ENCODE peak calls at places on chromosomes 12 and 14, in nine cellular contexts. Z, M, K, C, X, J, O, A and D are unnamed samples.

GRCh38 chr12:30969006-30969405 is 42.5 kb downstream of the TSPAN11 start:
- DNase-seq in Z (no peak), M (no peak), K (no peak), C (no peak), X (no peak), J (no peak), O (no peak), A (no peak), D (no peak)

GRCh38 chr12:67449591-67450052 is 180.5 kb downstream of the CAND1 start:
- DNase-seq in Z (no peak), M (no peak), K (no peak), C (no peak), X (no peak), J (no peak), O (no peak), A (no peak), D (no peak)

GRCh38 chr14:86057018-86057667 is 527.2 kb downstream of the FLRT2 start:
- DNase-seq in Z (no peak), M (no peak), K (peak), C (no peak), X (peak), J (peak), O (peak), A (no peak), D (peak)

GRCh38 chr14:77131871-77132486 is 9.6 kb downstream of the ZDHHC22 start:
- DNase-seq in Z (no peak), M (no peak), K (no peak), C (no peak), X (no peak), J (no peak), O (no peak), A (no peak), D (no peak)

GRCh38 chr12:52203126-52203921 is 11.5 kb upstream of the KRT80 start:
- DNase-seq in Z (peak), M (peak), K (peak), C (no peak), X (peak), J (peak), O (no peak), A (peak), D (peak)

GRCh38 chr12:54304187-54304810 is 3.5 kb upstream of the NFE2 start:
- DNase-seq in Z (peak), M (peak), K (peak), C (no peak), X (no peak), J (peak), O (peak), A (peak), D (peak)

GRCh38 chr12:29743072-29743471 is 40.7 kb downstream of the TMTC1 start:
- DNase-seq in Z (no peak), M (no peak), K (no peak), C (no peak), X (no peak), J (no peak), O (no peak), A (no peak), D (no peak)

GRCh38 chr14:23941669-23942068 is 11.9 kb upstream of the DHRS4 start:
- DNase-seq in Z (no peak), M (no peak), K (no peak), C (no peak), X (no peak), J (no peak), O (no peak), A (no peak), D (no peak)

GRCh38 chr14:75961662-75962061 is 20.1 kb downstream of the TGFB3 start:
- DNase-seq in Z (no peak), M (no peak), K (no peak), C (no peak), X (no peak), J (no peak), O (no peak), A (no peak), D (no peak)